ENCODE peak calls at places on chromosomes 16 and 17, in nine cellular contexts. X is thoracic aorta; E is stimulated activated CD4-positive, alpha-beta T cell treated with anti-CD3 and anti-CD28 coated beads, Interleukin-15, amount 100 ng/mL, for 1 hour; Z is stimulated activated CD8-positive, alpha-beta memory T cell treated with anti-CD3 and anti-CD28 coated beads, Interleukin-4, amount 100 ng/mL, for 4 hours; H is KBM-7; Y is SK-N-SH; T is RWPE1; W is M059J; J is activated CD4-positive, alpha-beta memory T cell treated with anti-CD3 and anti-CD28 coated beads, Interleukin-2, amount 10 ng/mL, durations not matched to agents 7 days and 5 days. I is an unnamed sample.

GRCh38 chr17:74953129-74953687 is 17.5 kb downstream of the OTOP3 start:
- DNase-seq in X (no peak), E (no peak), Z (no peak), H (no peak), Y (no peak), T (no peak), W (no peak), J (no peak), I (no peak)

GRCh38 chr16:65781855-65782254 is 584.6 kb upstream of the CDH5 start:
- DNase-seq in X (no peak), E (no peak), Z (no peak), H (no peak), Y (no peak), T (no peak), W (no peak), J (no peak), I (no peak)

GRCh38 chr17:19247423-19247822 is 10.3 kb downstream of the EPN2 start:
- DNase-seq in X (no peak), E (no peak), Z (no peak), H (no peak), Y (peak; percentile 39), T (no peak), W (no peak), J (no peak), I (no peak)

GRCh38 chr16:86307518-86307903 is 202.8 kb upstream of the FOXF1 start:
- DNase-seq in X (no peak), E (no peak), Z (no peak), H (no peak), Y (no peak), T (peak; percentile 55), W (peak; percentile 89), J (no peak), I (peak; percentile 95)

GRCh38 chr17:66304304-66305174 is 2.1 kb downstream of the PRKCA start:
- DNase-seq in X (no peak), E (peak; percentile 4), Z (no peak), H (peak; percentile 15), Y (peak; percentile 63), T (no peak), W (peak; percentile 55), J (peak; percentile 39), I (peak; percentile 33)

GRCh38 chr17:48125829-48126612 is 18.5 kb downstream of the SNX11 start:
- DNase-seq in X (no peak), E (no peak), Z (no peak), H (no peak), Y (peak; percentile 39), T (no peak), W (no peak), J (no peak), I (no peak)

GRCh38 chr17:12282056-12282455 is 261.4 kb downstream of the MAP2K4 start:
- DNase-seq in X (no peak), E (no peak), Z (no peak), H (no peak), Y (no peak), T (no peak), W (peak; percentile 88), J (no peak), I (no peak)

GRCh38 chr16:14378131-14378551 is 251.9 kb downstream of the PARN start:
- DNase-seq in X (no peak), E (no peak), Z (no peak), H (no peak), Y (no peak), T (peak; percentile 64), W (peak; percentile 55), J (no peak), I (peak; percentile 84)

GRCh38 chr17:49634487-49634865 is 43.4 kb downstream of the SPOP start:
- DNase-seq in X (no peak), E (no peak), Z (no peak), H (no peak), Y (no peak), T (no peak), W (no peak), J (no peak), I (no peak)